ENCODE peak calls at places on chromosomes 16 and 17, in six cellular contexts. D is non-pigmented ciliary epithelial cell; V is CD4-positive, CD25-positive, alpha-beta regulatory T cell; C is HuH-7.5; U is HTR-8/SVneo; S is foreskin melanocyte. Z is an unnamed sample.

GRCh38 chr17:45906927-45907622 is 12.7 kb downstream of the MAPT start:
- DNase-seq in D (no peak), V (no peak), C (no peak), U (no peak), S (no peak), Z (no peak)

GRCh38 chr17:19787733-19788357 is 39.7 kb upstream of the ALDH3A1 start:
- DNase-seq in D (no peak), V (no peak), C (no peak), U (no peak), S (no peak), Z (peak)

GRCh38 chr16:81883235-81883634 is 104.1 kb downstream of the PLCG2 start:
- DNase-seq in D (no peak), V (no peak), C (no peak), U (no peak), S (no peak), Z (no peak)

GRCh38 chr17:20282526-20283308 is 184.6 kb downstream of the LGALS9B start:
- DNase-seq in D (no peak), V (no peak), C (no peak), U (no peak), S (no peak), Z (no peak)

GRCh38 chr16:21703589-21704174 is 39.9 kb downstream of the OTOA start:
- DNase-seq in D (no peak), V (no peak), C (no peak), U (no peak), S (no peak), Z (peak)

GRCh38 chr17:49327835-49328784 is 33.9 kb downstream of the ZNF652 start:
- DNase-seq in D (no peak), V (no peak), C (no peak), U (no peak), S (no peak), Z (no peak)

GRCh38 chr17:73719588-73720071 is 75.4 kb upstream of the SDK2 start:
- DNase-seq in D (no peak), V (no peak), C (no peak), U (no peak), S (peak), Z (no peak)

GRCh38 chr17:16371742-16372141 is 9.1 kb upstream of the UBB start:
- DNase-seq in D (peak), V (no peak), C (no peak), U (peak), S (peak), Z (peak)

GRCh38 chr17:4172356-4172755 is 29.4 kb downstream of the CYB5D2 start:
- DNase-seq in D (no peak), V (no peak), C (no peak), U (no peak), S (no peak), Z (no peak)

GRCh38 chr17:41404024-41404651 is 6.7 kb upstream of the KRT31 start:
- DNase-seq in D (peak), V (no peak), C (no peak), U (peak), S (peak), Z (peak)

GRCh38 chr17:49224198-49224996 is 6.2 kb downstream of the PHOSPHO1 start:
- DNase-seq in D (no peak), V (peak), C (no peak), U (no peak), S (no peak), Z (no peak)

GRCh38 chr17:79600613-79601221 is 10.1 kb downstream of the RBFOX3 start:
- DNase-seq in D (no peak), V (no peak), C (no peak), U (no peak), S (no peak), Z (no peak)

GRCh38 chr17:34797724-34798123 is 163.5 kb downstream of the CCT6B start:
- DNase-seq in D (no peak), V (no peak), C (peak), U (peak), S (no peak), Z (no peak)

GRCh38 chr16:85401917-85402766 is 211.0 kb upstream of the GSE1 start:
- DNase-seq in D (no peak), V (no peak), C (no peak), U (no peak), S (no peak), Z (no peak)

GRCh38 chr17:15892679-15893332 is 52.1 kb upstream of the ADORA2B start:
- DNase-seq in D (no peak), V (no peak), C (no peak), U (no peak), S (no peak), Z (no peak)

GRCh38 chr17:31550389-31551056 is 159.0 kb downstream of the RAB11FIP4 start:
- DNase-seq in D (no peak), V (no peak), C (no peak), U (no peak), S (no peak), Z (no peak)

GRCh38 chr16:71840052-71840451 is 5.7 kb upstream of the ATXN1L start:
- DNase-seq in D (no peak), V (no peak), C (no peak), U (no peak), S (no peak), Z (no peak)

GRCh38 chr17:61750656-61751055 is 112.7 kb downstream of the BRIP1 start:
- DNase-seq in D (no peak), V (no peak), C (no peak), U (no peak), S (no peak), Z (no peak)

GRCh38 chr17:59234631-59235030 is 14.3 kb downstream of the GDPD1 start:
- DNase-seq in D (no peak), V (no peak), C (no peak), U (no peak), S (peak), Z (no peak)

GRCh38 chr17:32429598-32429997 is 14.7 kb upstream of the PSMD11 start:
- DNase-seq in D (no peak), V (no peak), C (no peak), U (no peak), S (no peak), Z (no peak)

GRCh38 chr16:27531186-27531585 is 18.5 kb downstream of the GTF3C1 start:
- DNase-seq in D (no peak), V (no peak), C (no peak), U (no peak), S (no peak), Z (no peak)

GRCh38 chr17:12024332-12024731 is 3.7 kb downstream of the MAP2K4 start:
- DNase-seq in D (peak), V (no peak), C (no peak), U (peak), S (no peak), Z (peak)

GRCh38 chr16:75566889-75567255 is 693 bp downstream of the GABARAPL2 start:
- DNase-seq in D (no peak), V (peak), C (peak), U (no peak), S (no peak), Z (no peak)

GRCh38 chr17:77555741-77556291 is 402.7 kb upstream of the TNRC6C start:
- DNase-seq in D (no peak), V (no peak), C (no peak), U (no peak), S (no peak), Z (no peak)

GRCh38 chr17:8939496-8940334 is 25.8 kb downstream of the PIK3R5 start:
- DNase-seq in D (no peak), V (no peak), C (no peak), U (no peak), S (no peak), Z (no peak)

GRCh38 chr17:27049104-27049784 is 244.7 kb upstream of the WSB1 start:
- DNase-seq in D (no peak), V (no peak), C (no peak), U (no peak), S (no peak), Z (no peak)

GRCh38 chr17:82605939-82606600 is 42.2 kb downstream of the WDR45B start:
- DNase-seq in D (no peak), V (no peak), C (no peak), U (no peak), S (no peak), Z (peak)

GRCh38 chr17:22453181-22453580 is 760.9 kb downstream of the KCNJ18 start:
- DNase-seq in D (no peak), V (no peak), C (no peak), U (no peak), S (no peak), Z (no peak)

GRCh38 chr17:58402679-58403078 is 14.7 kb downstream of the RNF43 start:
- DNase-seq in D (peak), V (no peak), C (no peak), U (peak), S (no peak), Z (peak)

GRCh38 chr16:66976746-66977145 is 11.6 kb upstream of the CES4A start:
- DNase-seq in D (no peak), V (no peak), C (no peak), U (no peak), S (no peak), Z (no peak)

GRCh38 chr16:82580293-82580900 is 46.4 kb upstream of the CDH13 start:
- DNase-seq in D (no peak), V (no peak), C (no peak), U (peak), S (no peak), Z (peak)

GRCh38 chr17:1325766-1326165 is 46.3 kb downstream of the TRARG1 start:
- DNase-seq in D (no peak), V (no peak), C (no peak), U (no peak), S (no peak), Z (no peak)

GRCh38 chr16:49484454-49484853 is 110.8 kb downstream of the C16orf78 start:
- DNase-seq in D (no peak), V (no peak), C (peak), U (no peak), S (no peak), Z (no peak)

GRCh38 chr17:8063761-8064589 is 23.5 kb downstream of the ALOX12B start:
- DNase-seq in D (no peak), V (no peak), C (no peak), U (no peak), S (no peak), Z (no peak)

GRCh38 chr17:75094871-75095399 is 7.2 kb downstream of the SLC16A5 start:
- DNase-seq in D (no peak), V (no peak), C (no peak), U (no peak), S (no peak), Z (no peak)

GRCh38 chr16:81497690-81498089 is 53.1 kb downstream of the CMIP start:
- DNase-seq in D (no peak), V (no peak), C (no peak), U (no peak), S (no peak), Z (no peak)

GRCh38 chr17:15377608-15378007 is 36.2 kb upstream of the TEKT3 start:
- DNase-seq in D (no peak), V (no peak), C (peak), U (peak), S (peak), Z (no peak)

GRCh38 chr16:6095414-6095813 is 997.8 kb upstream of the EEF2KMT start:
- DNase-seq in D (no peak), V (no peak), C (no peak), U (no peak), S (no peak), Z (peak)

Z was measured in foreskin keratinocyte.